ENCODE peak calls at places on chromosomes 3 and 15, in nine cellular contexts. L is mesothelial cell of epicardium; Q is Calu3; Z is endothelial cell; T is activated T-helper 2 cell treated with anti-CD3 and anti-CD28 coated beads, Interferon-gamma antibody, Interleukin-2, Interleukin-4, amounts not matched to agents 10 μg/mL and 5 μg/mL and 100 μg/mL, durations not matched to agents 14 hours and 24 hours and 36 hours; X is left colon; V is pancreas; Y is AG20443; G is HTR-8/SVneo. N is an unnamed sample.

GRCh38 chr3:31926543-31926942 is 54.5 kb downstream of the OSBPL10 start:
- DNase-seq in X (no peak), Y (no peak), T (no peak), L (no peak), Z (no peak), V (no peak), Q (no peak), G (no peak), N (no peak)

GRCh38 chr15:75640483-75641175 is 605 bp upstream of the IMP3 start:
- DNase-seq in T (peak), Q (peak), G (no peak), V (no peak), Y (no peak), X (no peak), L (no peak), Z (no peak), N (peak)

GRCh38 chr15:93130111-93130510 is 41.1 kb upstream of the RGMA start:
- DNase-seq in T (no peak), G (no peak), Y (no peak), X (no peak), V (no peak), Z (no peak), L (no peak), Q (no peak), N (no peak)

GRCh38 chr15:70062321-70062956 is 35.3 kb downstream of the TLE3 start:
- DNase-seq in X (peak), Z (no peak), V (peak), G (no peak), Q (peak), T (no peak), Y (peak), L (peak), N (peak)

GRCh38 chr3:5348229-5348628 is 160.7 kb downstream of the EDEM1 start:
- DNase-seq in Q (no peak), G (no peak), V (no peak), X (no peak), T (no peak), L (no peak), Z (no peak), Y (no peak), N (no peak)

GRCh38 chr15:43977072-43977884 is 150.5 kb downstream of the WDR76 start:
- DNase-seq in X (no peak), Q (no peak), Y (no peak), T (peak), V (no peak), G (no peak), L (no peak), Z (no peak), N (no peak)

GRCh38 chr3:65703820-65704219 is 334.9 kb downstream of the MAGI1 start:
- DNase-seq in X (no peak), V (no peak), Z (no peak), Y (no peak), Q (no peak), L (no peak), G (no peak), T (no peak), N (no peak)

GRCh38 chr3:35987386-35987785 is 348.1 kb downstream of the ARPP21 start:
- DNase-seq in Z (no peak), T (no peak), G (no peak), Y (no peak), L (no peak), X (no peak), Q (no peak), V (no peak), N (no peak)

GRCh38 chr15:73322665-73323373 is 45.9 kb downstream of the HCN4 start:
- DNase-seq in V (no peak), L (no peak), T (no peak), G (no peak), X (no peak), Q (no peak), Z (no peak), Y (no peak), N (no peak)

GRCh38 chr3:126554560-126555525 is 3.9 kb downstream of the C3orf22 start:
- DNase-seq in L (peak), V (no peak), X (no peak), G (no peak), Y (peak), Q (no peak), T (peak), Z (no peak), N (no peak)

GRCh38 chr3:193744822-193745684 is 152.0 kb downstream of the OPA1 start:
- DNase-seq in X (no peak), L (no peak), G (no peak), Y (no peak), T (no peak), Z (no peak), V (no peak), Q (no peak), N (peak)

GRCh38 chr3:26763723-26764122 is 141.2 kb downstream of the LRRC3B start:
- DNase-seq in X (no peak), Y (no peak), L (no peak), V (no peak), Z (no peak), T (no peak), Q (no peak), G (no peak), N (no peak)

GRCh38 chr15:100941536-100941935 is 22.4 kb downstream of the LRRK1 start:
- DNase-seq in Q (no peak), T (no peak), Z (no peak), X (no peak), L (no peak), Y (no peak), V (no peak), G (no peak), N (no peak)

GRCh38 chr3:155497930-155498647 is 204.6 kb upstream of the STRIT1 start:
- DNase-seq in Y (peak), T (no peak), L (no peak), Q (no peak), G (no peak), Z (no peak), V (no peak), X (no peak), N (no peak)

GRCh38 chr3:135860761-135861160 is 104.8 kb upstream of the PPP2R3A start:
- DNase-seq in X (no peak), T (no peak), V (no peak), Z (no peak), Q (no peak), L (no peak), Y (no peak), G (no peak), N (no peak)

GRCh38 chr15:41607033-41607432 is 48.0 kb downstream of the TYRO3 start:
- DNase-seq in Y (peak), Z (no peak), Q (no peak), X (no peak), L (no peak), V (no peak), T (no peak), G (peak), N (no peak)

GRCh38 chr3:50347187-50347813 is 1.8 kb upstream of the ZMYND10 start:
- DNase-seq in X (peak), T (peak), G (peak), Z (peak), V (peak), Q (peak), L (peak), Y (peak), N (peak)

GRCh38 chr15:33547876-33548275 is 237.1 kb downstream of the RYR3 start:
- DNase-seq in Z (peak), L (peak), Q (peak), X (peak), T (no peak), Y (peak), V (no peak), G (peak), N (peak)

GRCh38 chr3:72810659-72811434 is 37.4 kb downstream of the SHQ1 start:
- DNase-seq in Z (no peak), Q (no peak), L (no peak), X (no peak), V (no peak), G (no peak), T (no peak), Y (no peak), N (no peak)

GRCh38 chr15:91894606-91895005 is 41.1 kb downstream of the SLCO3A1 start:
- DNase-seq in T (no peak), Z (no peak), G (no peak), Q (no peak), Y (no peak), X (no peak), L (no peak), V (no peak), N (no peak)

GRCh38 chr3:159928692-159929091 is 59.9 kb upstream of the IL12A start:
- DNase-seq in T (no peak), V (no peak), L (no peak), Z (no peak), X (no peak), Q (no peak), G (peak), Y (peak), N (no peak)

GRCh38 chr3:109117939-109118338 is at the start of gene MORC1:
- DNase-seq in Z (no peak), V (no peak), X (no peak), G (no peak), L (no peak), Q (no peak), Y (no peak), T (no peak), N (peak)

GRCh38 chr15:36878745-36879262 is 221.5 kb downstream of the MEIS2 start:
- DNase-seq in Q (no peak), X (no peak), T (no peak), L (no peak), Z (no peak), G (no peak), V (no peak), Y (no peak), N (no peak)

GRCh38 chr15:51099185-51099584 is 4.5 kb upstream of the TNFAIP8L3 start:
- DNase-seq in L (no peak), V (no peak), G (no peak), Z (no peak), X (no peak), Y (no peak), T (no peak), Q (no peak), N (no peak)

GRCh38 chr15:56146756-56147155 is 96.9 kb downstream of the RFX7 start:
- DNase-seq in Z (no peak), Q (no peak), Y (peak), V (no peak), L (no peak), X (no peak), T (no peak), G (no peak), N (no peak)

GRCh38 chr3:142027713-142028112 is 121.6 kb downstream of the TFDP2 start:
- DNase-seq in T (no peak), Z (no peak), L (no peak), V (no peak), G (peak), Q (peak), X (peak), Y (peak), N (peak)

GRCh38 chr3:126268866-126269265 is 88.3 kb downstream of the KLF15 start:
- DNase-seq in Q (no peak), X (no peak), V (peak), G (no peak), L (no peak), Y (no peak), T (no peak), Z (no peak), N (no peak)

GRCh38 chr3:99505646-99506269 is 132.6 kb upstream of the COL8A1 start:
- DNase-seq in G (peak), L (no peak), Z (no peak), X (peak), Y (peak), Q (peak), T (no peak), V (no peak), N (peak)

GRCh38 chr3:71152892-71153265 is 430.6 kb downstream of the FOXP1 start:
- DNase-seq in L (no peak), Q (no peak), G (no peak), Z (no peak), T (no peak), Y (no peak), V (no peak), X (peak), N (no peak)

GRCh38 chr3:145649368-145649887 is 511.6 kb downstream of the PLOD2 start:
- DNase-seq in Y (no peak), X (no peak), Q (no peak), L (no peak), T (no peak), Z (no peak), G (no peak), V (no peak), N (no peak)

GRCh38 chr3:160287666-160288065 is 62.4 kb downstream of the C3orf80 start:
- DNase-seq in Q (no peak), T (no peak), G (no peak), V (no peak), Y (peak), X (no peak), L (no peak), Z (no peak), N (no peak)